ENCODE peak calls at places on chromosomes 11 and 22, in six cellular contexts. E is mesenchymal stem cell, U is neuronal stem cell, N is H9, Z is mesendoderm, K is trophoblast cell. C is an unnamed sample.
A peak's percentile ranks its signal among the peaks of the same experiment; 100 is the strongest.

GRCh38 chr11:19428206-19429001 is 187.7 kb upstream of the E2F8 start:
- DNase-seq in U (no peak), E (no peak), Z (no peak), N (no peak), K (no peak), C (peak; percentile 34)

GRCh38 chr11:78179459-78180071 is 8.9 kb downstream of the KCTD21 start:
- DNase-seq in E (no peak), U (no peak), K (peak; percentile 19), Z (peak; percentile 59), N (no peak), C (no peak)

GRCh38 chr11:114987171-114987760 is 308.9 kb downstream of the NXPE2 start:
- DNase-seq in Z (peak; percentile 58), E (no peak), K (no peak), U (no peak), N (no peak), C (no peak)

GRCh38 chr22:16845465-16845864 is 20.3 kb upstream of the XKR3 start:
- DNase-seq in E (no peak), K (no peak), Z (no peak), N (no peak), U (no peak), C (no peak)

GRCh38 chr11:71301858-71302533 is 49.6 kb upstream of the SHANK2 start:
- DNase-seq in K (no peak), U (no peak), N (peak; percentile 14), E (no peak), Z (no peak), C (no peak)

GRCh38 chr11:64036081-64037026 is 623 bp downstream of the FLRT1 start:
- DNase-seq in U (no peak), Z (no peak), E (peak; percentile 54), N (no peak), K (no peak), C (peak; percentile 35)

GRCh38 chr22:23841292-23841691 is 2.5 kb upstream of the DERL3 start:
- DNase-seq in N (no peak), U (no peak), K (no peak), Z (no peak), E (no peak), C (no peak)

GRCh38 chr11:110524227-110524626 is 94.5 kb downstream of the FDX1 start:
- DNase-seq in E (peak; percentile 98), N (no peak), U (no peak), Z (no peak), K (no peak), C (peak; percentile 99)

GRCh38 chr11:111405551-111405950 is 26.5 kb upstream of the POU2AF1 start:
- DNase-seq in K (no peak), N (no peak), Z (no peak), U (no peak), E (no peak), C (no peak)

GRCh38 chr11:33830903-33831648 is 56.8 kb upstream of the FBXO3 start:
- DNase-seq in U (no peak), K (no peak), Z (no peak), N (no peak), E (no peak), C (no peak)

GRCh38 chr11:34481307-34481706 is 32.3 kb downstream of the ELF5 start:
- DNase-seq in E (no peak), Z (no peak), K (no peak), N (no peak), U (no peak), C (no peak)

GRCh38 chr22:30295576-30295975 is 6.3 kb upstream of the CASTOR1 start:
- DNase-seq in K (no peak), Z (no peak), U (no peak), E (no peak), N (no peak), C (no peak)

GRCh38 chr11:19201737-19202605 is at the start of gene CSRP3:
- DNase-seq in K (no peak), N (no peak), Z (no peak), U (no peak), E (no peak), C (peak; percentile 31)

GRCh38 chr11:126268708-126269579 is at the start of the genes FOXRED1 and SRPRA:
- DNase-seq in N (peak; percentile 100), U (peak; percentile 99), Z (peak; percentile 100), E (peak; percentile 99), K (peak; percentile 99), C (peak; percentile 99)

GRCh38 chr22:21028277-21029251 is 3.8 kb downstream of the SLC7A4 start:
- DNase-seq in K (no peak), N (peak; percentile 26), Z (no peak), E (no peak), U (no peak), C (no peak)

GRCh38 chr22:20650294-20651207 is 123.4 kb upstream of the SERPIND1 start:
- DNase-seq in Z (no peak), E (no peak), N (peak; percentile 14), K (no peak), U (no peak), C (no peak)

GRCh38 chr11:65887723-65888162 is 528 bp downstream of the FIBP start:
- DNase-seq in U (no peak), K (no peak), E (no peak), N (no peak), Z (no peak), C (peak; percentile 63)

GRCh38 chr11:124884869-124885479 is 12.7 kb downstream of the ROBO4 start:
- DNase-seq in N (no peak), K (no peak), Z (no peak), E (no peak), U (no peak), C (no peak)

GRCh38 chr22:35838849-35839646 is 121.4 kb downstream of the APOL5 start:
- DNase-seq in K (no peak), Z (peak; percentile 76), N (no peak), E (peak; percentile 80), U (peak; percentile 27), C (peak; percentile 82)

GRCh38 chr22:43878831-43879550 is 12.8 kb downstream of the PNPLA5 start:
- DNase-seq in U (no peak), N (no peak), Z (no peak), K (no peak), E (no peak), C (no peak)

GRCh38 chr11:75233688-75234295 is 6.8 kb upstream of the TPBGL start:
- DNase-seq in Z (peak; percentile 89), U (peak; percentile 87), K (peak; percentile 16), E (peak; percentile 68), N (peak; percentile 73), C (peak; percentile 54)

GRCh38 chr11:11706022-11706421 is 84.2 kb upstream of the GALNT18 start:
- DNase-seq in U (no peak), Z (peak; percentile 56), E (no peak), K (no peak), N (peak; percentile 56), C (no peak)

GRCh38 chr11:33262016-33262638 is 4.9 kb downstream of the HIPK3 start:
- DNase-seq in Z (no peak), N (no peak), U (no peak), K (no peak), E (peak; percentile 60), C (peak; percentile 24)

GRCh38 chr11:69494851-69495250 is 13.4 kb downstream of the LINC01488 start:
- DNase-seq in E (no peak), Z (no peak), U (no peak), N (no peak), K (no peak), C (no peak)
- H3K18ac ChIP-seq in E (peak overlapping the region; percentile 28), Z (no peak overlapping the region), U (peak overlapping the region; percentile 85), N (no peak overlapping the region), K (no peak overlapping the region), C (no peak overlapping the region)

GRCh38 chr11:88327061-88327460 is 10.5 kb downstream of the CTSC start:
- DNase-seq in Z (no peak), N (no peak), K (no peak), E (no peak), U (no peak), C (no peak)
- H3K18ac ChIP-seq in Z (no peak overlapping the region), N (no peak overlapping the region), K (no peak overlapping the region), E (no peak overlapping the region), U (no peak overlapping the region), C (no peak overlapping the region)

GRCh38 chr11:131038597-131038996 is 122.3 kb upstream of the SNX19 start:
- DNase-seq in Z (peak; percentile 64), U (no peak), E (peak; percentile 8), K (peak; percentile 9), N (no peak), C (no peak)

GRCh38 chr11:131043251-131043650 is 127.0 kb upstream of the SNX19 start:
- DNase-seq in E (no peak), K (no peak), Z (no peak), N (no peak), U (no peak), C (no peak)

GRCh38 chr11:131042041-131042390 is 125.7 kb upstream of the SNX19 start:
- DNase-seq in K (no peak), E (no peak), N (no peak), Z (no peak), U (no peak), C (no peak)

GRCh38 chr11:131042711-131043110 is 126.4 kb upstream of the SNX19 start:
- DNase-seq in N (no peak), E (no peak), U (no peak), Z (no peak), K (no peak), C (no peak)

GRCh38 chr11:131041331-131042040 is 125.2 kb upstream of the SNX19 start:
- DNase-seq in K (peak; percentile 83), N (no peak), U (no peak), Z (no peak), E (no peak), C (no peak)
- H3K18ac ChIP-seq in K (no peak overlapping the region), N (no peak overlapping the region), U (no peak overlapping the region), Z (no peak overlapping the region), E (no peak overlapping the region), C (no peak overlapping the region)

GRCh38 chr11:43925932-43926505 is 16.4 kb upstream of the C11orf96 start:
- DNase-seq in K (no peak), E (no peak), Z (no peak), U (no peak), N (no peak), C (no peak)

GRCh38 chr11:43927070-43927469 is 15.4 kb upstream of the C11orf96 start:
- DNase-seq in K (no peak), U (no peak), E (no peak), N (no peak), Z (no peak), C (no peak)

GRCh38 chr11:43924112-43924855 is 18.2 kb upstream of the C11orf96 start:
- DNase-seq in Z (no peak), N (peak; percentile 71), U (no peak), E (no peak), K (peak; percentile 18), C (no peak)

GRCh38 chr11:43923327-43924111 is 18.9 kb upstream of the C11orf96 start:
- DNase-seq in E (peak; percentile 97), U (no peak), Z (peak; percentile 73), N (no peak), K (no peak), C (peak; percentile 92)

DNA sequence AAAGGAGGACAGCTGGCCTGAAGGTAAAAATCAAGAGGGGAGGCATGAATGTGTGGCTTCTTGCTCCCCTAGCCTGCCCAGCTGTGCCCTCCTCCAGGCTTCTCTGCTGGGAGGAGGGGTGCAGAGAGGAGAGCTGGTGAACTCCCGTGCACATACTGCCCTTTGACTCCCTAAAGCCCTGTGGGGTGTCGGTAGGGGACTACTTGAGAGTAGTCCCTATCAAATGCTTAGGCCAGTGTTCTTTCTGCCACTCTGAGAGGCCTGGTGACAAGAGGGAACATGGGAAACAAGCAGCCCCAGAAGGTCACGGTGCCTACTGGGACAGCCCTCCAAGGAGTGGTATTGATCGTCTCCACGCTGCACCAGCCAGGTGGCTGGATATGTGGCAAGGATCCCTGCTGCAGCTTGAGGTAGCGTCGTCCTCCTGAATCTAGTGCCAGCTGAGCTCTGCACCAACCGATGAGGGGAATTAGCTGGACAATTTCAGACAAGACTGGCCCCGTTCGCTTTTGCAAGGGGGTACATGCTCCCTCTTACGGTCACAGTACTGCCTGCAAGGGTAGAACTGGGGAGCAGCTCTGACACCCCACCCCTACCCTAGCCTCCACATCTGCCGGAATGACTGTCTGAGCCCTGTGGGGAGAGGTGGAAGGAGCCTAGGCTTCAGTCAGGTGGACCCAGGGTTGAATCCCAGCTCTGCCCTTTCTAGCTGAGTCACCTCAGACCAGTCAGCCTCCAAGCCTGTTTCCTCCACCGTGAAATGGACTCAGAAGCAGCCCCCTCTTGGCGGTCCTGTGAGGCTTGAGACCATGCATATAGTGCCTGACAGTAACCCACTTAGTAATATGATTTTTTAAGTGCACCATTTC is 17.1 kb upstream of the C11orf96 start:
- DNase-seq in K (no peak), E (peak; percentile 40), U (no peak), Z (no peak), N (no peak), C (peak; percentile 34)
- H3K18ac ChIP-seq in K (no peak overlapping the region), E (peak overlapping the region; percentile 95), U (peak overlapping the region; percentile 83), Z (no peak overlapping the region), N (no peak overlapping the region), C (peak overlapping the region; percentile 14)